ENCODE peak calls at places on chromosomes 4 and X, in nine cellular contexts. B is fibroblast of lung, A is thoracic aorta, R is PC-3, F is GM12865, I is kidney epithelial cell, U is left lung, L is tibial artery, J is D721Med. P is an unnamed sample.

GRCh38 chr4:100340534-100341364 is 150.5 kb upstream of the DDIT4L start:
- DNase-seq in B (peak; percentile 12), A (no peak), R (no peak), F (no peak), I (no peak), U (no peak), L (no peak), J (no peak), P (no peak)

GRCh38 chr4:153497988-153498967 is 32.1 kb downstream of the TMEM131L start:
- DNase-seq in B (peak; percentile 67), A (no peak), R (no peak), F (peak; percentile 69), I (no peak), U (no peak), L (no peak), J (no peak), P (no peak)

GRCh38 chrX:100368167-100368566 is 41.9 kb downstream of the PCDH19 start:
- DNase-seq in B (peak; percentile 1), A (no peak), R (peak; percentile 41), F (peak; percentile 13), I (no peak), U (no peak), L (no peak), J (no peak), P (peak; percentile 53)

GRCh38 chrX:124736553-124737240 is 390.3 kb downstream of the SH2D1A start:
- DNase-seq in B (no peak), A (no peak), R (no peak), F (no peak), I (no peak), U (peak; percentile 33), L (no peak), J (no peak), P (no peak)

GRCh38 chr4:118790544-118790943 is 45.4 kb downstream of the SEC24D start:
- DNase-seq in B (no peak), A (no peak), R (no peak), F (no peak), I (no peak), U (no peak), L (no peak), J (no peak), P (no peak)

GRCh38 chr4:152943673-152944072 is 7.5 kb downstream of the FHDC1 start:
- DNase-seq in B (no peak), A (no peak), R (no peak), F (no peak), I (no peak), U (no peak), L (no peak), J (no peak), P (no peak)

GRCh38 chrX:132615396-132616131 is 126.7 kb upstream of the MBNL3 start:
- DNase-seq in B (peak; percentile 55), A (no peak), R (peak; percentile 55), F (peak; percentile 58), I (no peak), U (no peak), L (no peak), J (no peak), P (peak; percentile 64)

GRCh38 chr4:105061136-105061696 is 85.5 kb upstream of the TET2 start:
- DNase-seq in B (no peak), A (no peak), R (peak; percentile 85), F (peak; percentile 83), I (peak; percentile 55), U (no peak), L (no peak), J (no peak), P (peak; percentile 78)

GRCh38 chrX:45083314-45083713 is 117.4 kb downstream of the DIPK2B start:
- DNase-seq in B (no peak), A (no peak), R (no peak), F (no peak), I (no peak), U (no peak), L (no peak), J (no peak), P (no peak)

GRCh38 chr4:158998624-158999023 is 104.3 kb upstream of the RAPGEF2 start:
- DNase-seq in B (no peak), A (no peak), R (peak; percentile 79), F (no peak), I (peak; percentile 9), U (no peak), L (no peak), J (no peak), P (peak; percentile 63)

GRCh38 chr4:48129307-48130014 is 4.6 kb downstream of the TXK start:
- DNase-seq in B (no peak), A (no peak), R (peak; percentile 3), F (no peak), I (no peak), U (no peak), L (no peak), J (no peak), P (no peak)

GRCh38 chr4:145679991-145680455 is at the start of gene C4orf51:
- DNase-seq in B (peak; percentile 56), A (no peak), R (peak; percentile 36), F (no peak), I (peak; percentile 72), U (no peak), L (no peak), J (no peak), P (peak; percentile 26)

GRCh38 chrX:40167240-40168182 is 69.8 kb upstream of the BCOR start:
- DNase-seq in B (no peak), A (no peak), R (no peak), F (no peak), I (no peak), U (peak; percentile 75), L (peak; percentile 78), J (no peak), P (no peak)

GRCh38 chr4:793109-793861 is 32.6 kb downstream of the CPLX1 start:
- DNase-seq in B (no peak), A (no peak), R (no peak), F (no peak), I (no peak), U (peak; percentile 67), L (no peak), J (no peak), P (no peak)

GRCh38 chr4:791201-791865 is 34.6 kb downstream of the CPLX1 start:
- DNase-seq in B (no peak), A (no peak), R (no peak), F (no peak), I (no peak), U (peak; percentile 73), L (no peak), J (no peak), P (no peak)

GRCh38 chr4:792729-793108 is 33.2 kb downstream of the CPLX1 start:
- DNase-seq in B (no peak), A (no peak), R (no peak), F (peak; percentile 73), I (no peak), U (peak; percentile 56), L (no peak), J (no peak), P (no peak)

GRCh38 chr4:790466-790820 is 35.5 kb downstream of the CPLX1 start:
- DNase-seq in B (no peak), A (no peak), R (no peak), F (no peak), I (no peak), U (peak; percentile 58), L (no peak), J (no peak), P (no peak)

DNA sequence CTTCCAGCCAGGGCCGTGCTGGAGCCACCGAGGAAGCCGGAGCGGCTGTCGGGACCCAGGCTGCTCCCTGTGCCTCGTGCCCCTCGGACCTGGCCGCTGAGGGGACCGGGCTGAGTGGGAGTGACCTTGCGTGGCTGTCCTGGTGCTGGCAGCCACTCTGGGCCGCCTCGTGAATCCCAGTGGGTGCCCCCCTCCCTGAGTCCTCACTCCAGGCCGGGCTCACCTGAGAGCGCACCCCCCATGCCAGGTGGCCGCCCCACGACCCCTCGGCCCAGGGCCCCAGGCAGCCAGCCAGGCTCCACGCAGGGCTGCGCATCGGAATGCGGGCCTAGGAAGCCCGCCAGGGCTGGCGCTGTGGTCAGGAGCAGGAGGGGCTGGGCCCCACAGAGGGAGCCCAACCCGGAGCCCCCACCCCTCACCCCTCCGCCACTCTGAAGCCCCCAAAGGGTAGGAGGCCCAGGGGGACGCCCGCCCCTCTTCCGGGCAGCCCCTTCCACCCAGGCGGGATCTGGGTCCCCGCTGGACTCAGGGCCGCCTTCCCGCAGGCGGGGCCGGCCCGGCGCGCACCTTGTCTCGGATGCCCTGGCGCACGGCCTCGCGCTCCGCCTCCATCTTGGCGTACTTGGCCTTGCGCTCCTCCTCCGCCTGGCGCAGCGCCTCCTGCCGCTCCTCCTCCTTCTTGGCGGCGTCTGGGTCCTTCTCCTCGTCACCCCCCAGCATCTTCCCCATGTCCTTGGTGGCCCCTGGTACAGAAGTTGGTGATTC is 33.9 kb downstream of the CPLX1 start:
- DNase-seq in B (no peak), A (no peak), R (peak; percentile 14), F (peak; percentile 59), I (no peak), U (peak; percentile 83), L (no peak), J (no peak), P (no peak)
- TF ChIP-seq CTCF in B (no peak), A (no peak), R (no peak), F (peak; percentile 11), I (no peak), U (no peak), L (no peak), J (no peak), P (no peak)

DNA sequence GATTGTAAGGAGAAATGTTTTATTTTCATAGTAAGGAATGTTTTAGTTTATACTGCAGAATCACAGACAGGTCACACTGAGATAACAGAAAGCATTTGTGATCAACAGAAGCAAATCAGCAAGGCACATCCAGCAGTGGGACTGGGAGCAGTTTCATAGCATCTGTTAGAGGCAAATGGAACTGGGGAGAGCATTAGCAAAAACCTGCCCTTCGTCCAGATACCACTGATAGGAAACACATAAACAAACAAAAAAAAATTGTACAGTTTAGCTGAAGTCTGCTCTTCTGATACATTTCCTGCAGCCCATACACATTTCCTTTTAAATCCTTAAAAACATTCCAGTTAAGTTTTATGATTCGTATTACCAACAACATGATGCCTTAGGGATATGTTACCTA is 374.3 kb downstream of the PCDH7 start:
- DNase-seq in B (no peak), A (no peak), R (no peak), F (no peak), I (no peak), U (no peak), L (no peak), J (no peak), P (no peak)
- TF ChIP-seq CTCF in B (no peak), A (no peak), R (no peak), F (no peak), I (no peak), U (no peak), L (no peak), J (no peak), P (no peak)

DNA sequence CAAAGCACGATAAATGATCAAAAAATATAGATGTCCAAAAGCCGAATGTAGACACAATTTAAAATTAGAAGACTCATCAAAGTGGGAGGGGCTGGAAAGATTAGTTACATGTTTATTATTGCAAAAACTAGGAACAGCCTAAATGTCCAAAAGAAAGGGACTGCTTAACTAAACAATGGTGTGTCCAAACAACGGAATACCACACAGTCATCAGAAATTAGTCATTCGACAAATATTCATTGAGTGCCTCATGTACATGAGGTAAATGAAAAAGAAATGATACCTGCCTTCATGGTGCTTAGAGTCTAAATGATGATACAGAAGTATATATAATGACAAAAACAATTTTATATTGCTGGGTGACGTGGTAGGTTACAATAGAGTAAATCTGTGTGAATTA is 139.7 kb downstream of the MAML3 start:
- DNase-seq in B (peak; percentile 29), A (no peak), R (peak; percentile 66), F (no peak), I (no peak), U (no peak), L (no peak), J (no peak), P (no peak)
- TF ChIP-seq CTCF in B (no peak), A (no peak), R (no peak), F (no peak), I (no peak), U (no peak), L (no peak), J (no peak), P (no peak)

GRCh38 chr4:828641-829271 is 2.8 kb upstream of the CPLX1 start:
- DNase-seq in B (no peak), A (no peak), R (no peak), F (no peak), I (no peak), U (peak; percentile 71), L (peak; percentile 51), J (no peak), P (peak; percentile 23)
- TF ChIP-seq CTCF in B (no peak), A (no peak), R (peak; percentile 15), F (no peak), I (peak; percentile 4), U (no peak), L (no peak), J (no peak), P (no peak)